ENCODE peak calls at places on chromosome 17, in eight cellular contexts. T, H, J, G, U, R, E and A are unnamed samples.
A peak's percentile ranks its signal among the peaks of the same experiment; 100 is the strongest.

GRCh38 chr17:82411396-82412053 is 6.6 kb upstream of the HEXD start:
- DNase-seq in H (no peak), T (no peak), G (no peak), E (no peak), U (no peak), R (no peak), J (no peak), A (no peak)

GRCh38 chr17:75159196-75160031 is 5.1 kb upstream of the JPT1 start:
- DNase-seq in J (peak; percentile 64), U (no peak), E (no peak), H (peak; percentile 46), T (no peak), R (no peak), G (peak; percentile 65), A (peak; percentile 37)

GRCh38 chr17:11324846-11325420 is 83.9 kb downstream of the SHISA6 start:
- DNase-seq in R (no peak), U (no peak), H (no peak), G (no peak), E (no peak), T (no peak), J (no peak), A (no peak)

GRCh38 chr17:142876-143784 is 5.8 kb downstream of the SCGB1C2 start:
- DNase-seq in U (no peak), J (no peak), R (no peak), E (peak; percentile 8), G (no peak), T (peak; percentile 12), H (no peak), A (no peak)

GRCh38 chr17:73261952-73262675 is 434 bp upstream of the CPSF4L start:
- DNase-seq in R (no peak), E (peak; percentile 88), H (peak; percentile 39), G (peak; percentile 77), J (no peak), T (no peak), U (no peak), A (no peak)

GRCh38 chr17:11492511-11492910 is 105.8 kb upstream of the DNAH9 start:
- DNase-seq in H (no peak), J (no peak), U (no peak), T (no peak), E (no peak), R (peak; percentile 24), G (no peak), A (no peak)

GRCh38 chr17:61396586-61397085 is 3.0 kb upstream of the TBX2 start:
- DNase-seq in T (no peak), H (no peak), R (no peak), G (no peak), U (no peak), E (peak; percentile 77), J (no peak), A (no peak)

GRCh38 chr17:1229354-1229890 is 40.8 kb upstream of the BHLHA9 start:
- DNase-seq in R (no peak), G (peak; percentile 43), E (peak; percentile 71), J (no peak), H (peak; percentile 54), T (peak; percentile 32), U (peak; percentile 95), A (no peak)

GRCh38 chr17:7825206-7825980 is 8.6 kb upstream of the KDM6B start:
- DNase-seq in U (no peak), T (no peak), R (no peak), J (no peak), E (no peak), G (no peak), H (peak; percentile 49), A (peak; percentile 79)

GRCh38 chr17:18031955-18032354 is 7.0 kb downstream of the ATPAF2 start:
- DNase-seq in G (no peak), J (peak; percentile 50), T (no peak), U (no peak), H (no peak), R (no peak), E (no peak), A (no peak)

GRCh38 chr17:4807534-4808377 is 804 bp downstream of the PLD2 start:
- DNase-seq in T (peak; percentile 39), E (peak; percentile 75), H (peak; percentile 14), G (no peak), J (no peak), U (no peak), R (no peak), A (no peak)

GRCh38 chr17:10737168-10737622 is 7.4 kb upstream of the TMEM220 start:
- DNase-seq in R (no peak), T (peak; percentile 72), H (peak; percentile 67), E (no peak), J (peak; percentile 51), G (peak; percentile 72), U (peak; percentile 38), A (peak; percentile 73)

GRCh38 chr17:320139-320538 is 32.5 kb downstream of the RPH3AL start:
- DNase-seq in G (no peak), T (no peak), U (no peak), E (peak; percentile 31), R (no peak), H (peak; percentile 55), J (no peak), A (no peak)

GRCh38 chr17:61997649-61998048 is 67.4 kb downstream of the MED13 start:
- DNase-seq in H (no peak), T (no peak), J (peak; percentile 74), E (no peak), R (no peak), U (no peak), G (no peak), A (peak; percentile 37)

GRCh38 chr17:76193616-76194015 is 46.7 kb downstream of the RNF157 start:
- DNase-seq in T (no peak), R (no peak), H (no peak), J (no peak), E (no peak), G (no peak), U (no peak), A (no peak)

GRCh38 chr17:2946130-2946529 is 117.3 kb downstream of the OR1D5 start:
- DNase-seq in E (no peak), R (no peak), J (no peak), G (no peak), H (no peak), T (no peak), U (no peak), A (no peak)

GRCh38 chr17:5769936-5770335 is 185.6 kb upstream of the NLRP1 start:
- DNase-seq in E (no peak), U (no peak), G (no peak), J (peak; percentile 68), R (no peak), T (no peak), H (no peak), A (no peak)

GRCh38 chr17:80018917-80019651 is 16.6 kb downstream of the TBC1D16 start:
- DNase-seq in R (no peak), E (no peak), J (no peak), U (no peak), T (no peak), G (no peak), H (no peak), A (no peak)

GRCh38 chr17:13544292-13544691 is 57.4 kb downstream of the HS3ST3A1 start:
- DNase-seq in R (no peak), U (no peak), G (no peak), E (no peak), J (peak; percentile 99), T (peak; percentile 55), H (peak; percentile 68), A (peak; percentile 98)

GRCh38 chr17:59423137-59423703 is 91.8 kb downstream of the YPEL2 start:
- DNase-seq in H (peak; percentile 83), J (peak; percentile 62), U (no peak), R (no peak), T (peak; percentile 51), G (peak; percentile 9), E (no peak), A (peak; percentile 96)

GRCh38 chr17:330993-331701 is 21.5 kb downstream of the RPH3AL start:
- DNase-seq in U (no peak), R (no peak), T (peak; percentile 83), E (peak; percentile 73), H (peak; percentile 68), G (no peak), J (no peak), A (no peak)

GRCh38 chr17:81409190-81409935 is 14.1 kb downstream of the BAHCC1 start:
- DNase-seq in R (no peak), H (peak; percentile 80), J (no peak), E (no peak), G (no peak), T (no peak), U (no peak), A (no peak)
- TF ChIP-seq CTCF in R (no peak), H (peak; percentile 1), J (no peak), E (no peak), G (no peak), T (no peak), U (no peak), A (no peak)

DNA sequence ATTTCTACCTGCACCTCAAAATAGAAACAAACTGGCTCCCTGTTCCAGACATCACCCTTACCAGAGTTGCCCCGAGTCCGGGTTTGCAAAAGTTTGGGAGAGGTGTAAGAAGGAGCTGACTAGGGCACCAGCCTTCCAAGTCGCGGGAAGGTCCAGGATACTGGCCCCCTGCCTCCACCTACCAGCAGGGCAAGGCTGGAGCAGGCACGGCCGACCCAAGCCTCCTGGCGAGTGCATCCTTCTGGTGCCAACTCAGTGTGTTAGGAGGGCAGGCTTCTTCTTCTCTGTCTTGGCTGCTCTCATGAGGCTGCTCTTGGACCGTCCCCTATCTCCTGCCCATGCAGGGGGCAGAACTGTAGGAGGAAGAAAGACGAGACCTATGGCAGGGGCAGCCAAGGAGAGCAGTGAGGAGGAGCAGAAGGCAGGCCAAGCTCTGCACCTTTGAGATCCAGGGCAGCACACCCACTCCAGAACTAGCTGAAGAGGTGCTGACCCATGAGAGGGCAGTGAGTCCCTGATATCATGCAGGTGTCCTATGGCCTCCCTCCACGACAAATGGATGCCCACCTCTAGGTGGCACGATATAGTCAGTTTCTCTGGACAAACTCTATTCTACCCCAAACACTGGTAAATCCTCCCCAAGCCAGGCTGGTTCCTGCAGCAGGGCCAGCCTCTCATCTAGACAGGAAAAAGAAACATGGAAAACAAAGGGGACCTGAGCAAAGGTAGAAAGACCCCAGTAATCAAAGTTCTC is 54.4 kb downstream of the CYTH1 start:
- DNase-seq in R (no peak), H (no peak), U (no peak), E (no peak), J (no peak), T (no peak), G (no peak), A (no peak)
- TF ChIP-seq CTCF in R (no peak), H (no peak), U (peak; percentile 13), E (no peak), J (no peak), T (no peak), G (no peak), A (no peak)

DNA sequence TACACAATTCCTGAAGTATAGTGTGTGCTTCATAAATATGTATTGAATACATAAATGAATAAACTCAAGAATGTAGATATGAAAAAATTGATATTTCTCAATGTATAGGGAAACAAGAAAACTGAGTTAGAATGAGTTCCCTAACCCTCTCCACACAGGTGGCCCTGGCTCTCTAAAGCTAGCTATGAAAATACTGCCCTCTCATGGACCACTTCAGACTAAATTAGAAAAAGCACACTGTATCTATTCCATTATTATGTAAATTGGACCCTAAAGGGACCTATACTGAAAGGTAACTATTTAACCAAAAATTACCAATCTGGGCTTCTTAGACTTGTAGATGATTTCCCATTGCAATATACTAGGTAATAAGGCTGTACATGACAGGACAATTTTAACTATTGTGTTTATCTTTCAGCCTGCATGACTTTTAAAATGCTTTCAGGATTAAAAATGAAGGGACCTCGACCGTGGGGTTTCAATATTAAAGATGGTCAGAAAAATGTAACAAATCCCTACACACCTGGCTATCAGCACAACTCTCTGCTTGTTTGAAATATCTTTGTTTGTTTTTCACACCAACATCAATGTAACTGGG is 672.5 kb upstream of the KIF2B start:
- DNase-seq in H (no peak), R (no peak), U (no peak), J (no peak), G (no peak), E (no peak), T (no peak), A (no peak)
- TF ChIP-seq CTCF in H (no peak), R (no peak), U (no peak), J (no peak), G (no peak), E (no peak), T (no peak), A (no peak)

GRCh38 chr17:37090941-37091340 is 142.2 kb downstream of the AATF start:
- DNase-seq in G (no peak), J (no peak), E (no peak), T (no peak), R (no peak), U (no peak), H (no peak), A (no peak)
- TF ChIP-seq CTCF in G (no peak), J (no peak), E (no peak), T (no peak), R (no peak), U (no peak), H (no peak), A (no peak)